ENCODE peak calls at places on chromosomes 3 and 15, in four cellular contexts. E is activated T-helper 1 cell treated with Interleukin-2 at 50 U/mL for 16 hours, X is psoas muscle, Y is cardiac muscle cell. V is an unnamed sample.

GRCh38 chr15:36177590-36178281 is 401.7 kb upstream of the CDIN1 start:
- DNase-seq in Y (no peak), X (no peak), E (no peak), V (no peak)

GRCh38 chr3:69893274-69893673 is 106.3 kb upstream of the SAMMSON start:
- DNase-seq in E (no peak), X (no peak), Y (no peak), V (no peak)

GRCh38 chr3:112101946-112102345 is 15.8 kb downstream of the C3orf52 start:
- DNase-seq in Y (peak), X (no peak), E (no peak), V (no peak)

GRCh38 chr15:90159213-90159612 is 41.9 kb upstream of the SEMA4B start:
- DNase-seq in E (no peak), Y (no peak), X (no peak), V (no peak)

GRCh38 chr15:44719293-44719999 is 8.1 kb downstream of the B2M start:
- DNase-seq in E (no peak), X (no peak), Y (no peak), V (no peak)

GRCh38 chr3:159189994-159190669 is 388.3 kb downstream of the MFSD1 start:
- DNase-seq in Y (peak), E (no peak), X (no peak), V (no peak)

GRCh38 chr3:193680220-193680619 is 87.2 kb downstream of the OPA1 start:
- DNase-seq in E (no peak), Y (no peak), X (no peak), V (no peak)

GRCh38 chr3:176286456-176287115 is 910.7 kb downstream of the TBL1XR1 start:
- DNase-seq in E (no peak), Y (no peak), X (no peak), V (no peak)

GRCh38 chr15:50814634-50815033 is 49.1 kb upstream of the SPPL2A start:
- DNase-seq in Y (no peak), E (no peak), X (no peak), V (no peak)

GRCh38 chr3:127451321-127451720 is 139.2 kb downstream of the TPRA1 start:
- DNase-seq in Y (no peak), E (no peak), X (no peak), V (no peak)

GRCh38 chr3:11718582-11719405 is 75.1 kb upstream of the VGLL4 start:
- DNase-seq in E (peak), X (no peak), Y (peak), V (peak)

GRCh38 chr3:115768661-115769060 is 145.4 kb downstream of the GAP43 start:
- DNase-seq in Y (no peak), X (no peak), E (no peak), V (no peak)

GRCh38 chr3:101850327-101851048 is 1.2 kb downstream of the NFKBIZ start:
- DNase-seq in E (peak), X (no peak), Y (peak), V (no peak)

GRCh38 chr15:74011610-74012009 is 17.1 kb downstream of the PML start:
- DNase-seq in X (no peak), E (no peak), Y (peak), V (peak)

GRCh38 chr3:96267577-96267976 is 546.8 kb upstream of the EPHA6 start:
- DNase-seq in Y (no peak), E (no peak), X (no peak), V (no peak)

GRCh38 chr3:135453333-135453732 is 512.2 kb upstream of the PPP2R3A start:
- DNase-seq in X (no peak), Y (no peak), E (no peak), V (no peak)

GRCh38 chr15:97078556-97078955 is 748.1 kb downstream of the NR2F2 start:
- DNase-seq in X (no peak), Y (no peak), E (no peak), V (no peak)

GRCh38 chr15:31295660-31296059 is 31.0 kb upstream of the KLF13 start:
- DNase-seq in E (no peak), X (no peak), Y (no peak), V (no peak)

GRCh38 chr3:124395165-124395564 is 335.1 kb upstream of the UMPS start:
- DNase-seq in Y (peak), E (no peak), X (no peak), V (no peak)

GRCh38 chr3:39724233-39724846 is 85.1 kb upstream of the MYRIP start:
- DNase-seq in E (no peak), Y (peak), X (no peak), V (no peak)

GRCh38 chr15:75924576-75924975 is 20.9 kb downstream of the FBXO22 start:
- DNase-seq in X (no peak), Y (no peak), E (no peak), V (no peak)

GRCh38 chr3:127831723-127832172 is 9.4 kb upstream of the MGLL start:
- DNase-seq in X (peak), Y (peak), E (no peak), V (no peak)

V was measured in ovary.